ENCODE peak calls at places on chromosomes 7 and 10, in four cellular contexts. One of them, this sample, is unnamed.

GRCh38 chr10:24848169-24848688 is 104.2 kb downstream of the PRTFDC1 start:
- DNase-seq in iris pigment epithelial cell: no peak
- DNase-seq in HTR-8/SVneo: no peak
- DNase-seq in head of caudate nucleus: no peak
- DNase-seq in this sample: no peak

GRCh38 chr10:132637477-132638129 is 100.0 kb downstream of the INPP5A start:
- DNase-seq in head of caudate nucleus: peak; percentile 24
- DNase-seq in HTR-8/SVneo: peak; percentile 74
- DNase-seq in iris pigment epithelial cell: peak; percentile 60
- DNase-seq in this sample: no peak

GRCh38 chr7:106358103-106358663 is 73.4 kb upstream of the NAMPT start:
- DNase-seq in head of caudate nucleus: no peak
- DNase-seq in HTR-8/SVneo: no peak
- DNase-seq in iris pigment epithelial cell: peak; percentile 78
- DNase-seq in this sample: no peak

GRCh38 chr7:52959336-52959735 is 76.1 kb upstream of the POM121L12 start:
- DNase-seq in HTR-8/SVneo: no peak
- DNase-seq in iris pigment epithelial cell: no peak
- DNase-seq in head of caudate nucleus: no peak
- DNase-seq in this sample: no peak

GRCh38 chr10:63539377-63539776 is 18.2 kb downstream of the REEP3 start:
- DNase-seq in head of caudate nucleus: no peak
- DNase-seq in HTR-8/SVneo: no peak
- DNase-seq in iris pigment epithelial cell: no peak
- DNase-seq in this sample: no peak

GRCh38 chr7:148914208-148914777 is 30.2 kb upstream of the EZH2 start:
- DNase-seq in head of caudate nucleus: no peak
- DNase-seq in iris pigment epithelial cell: peak; percentile 85
- DNase-seq in HTR-8/SVneo: peak; percentile 64
- DNase-seq in this sample: no peak

GRCh38 chr7:23012797-23013714 is 874 bp downstream of the HYCC1 start:
- DNase-seq in head of caudate nucleus: peak; percentile 44
- DNase-seq in iris pigment epithelial cell: no peak
- DNase-seq in HTR-8/SVneo: peak; percentile 15
- DNase-seq in this sample: no peak

GRCh38 chr7:55593172-55593514 is 20.8 kb upstream of the VOPP1 start:
- DNase-seq in iris pigment epithelial cell: no peak
- DNase-seq in HTR-8/SVneo: no peak
- DNase-seq in head of caudate nucleus: no peak
- DNase-seq in this sample: no peak

GRCh38 chr10:70753841-70754621 is 31.1 kb downstream of the TBATA start:
- DNase-seq in HTR-8/SVneo: no peak
- DNase-seq in iris pigment epithelial cell: peak; percentile 61
- DNase-seq in head of caudate nucleus: no peak
- DNase-seq in this sample: peak; percentile 6

GRCh38 chr10:4343091-4343490 is 482.9 kb upstream of the AKR1E2 start:
- DNase-seq in head of caudate nucleus: no peak
- DNase-seq in HTR-8/SVneo: no peak
- DNase-seq in iris pigment epithelial cell: no peak
- DNase-seq in this sample: no peak

GRCh38 chr7:106462365-106462859 is 177.6 kb upstream of the NAMPT start:
- DNase-seq in head of caudate nucleus: no peak
- DNase-seq in iris pigment epithelial cell: peak; percentile 45
- DNase-seq in HTR-8/SVneo: peak; percentile 26
- DNase-seq in this sample: no peak

GRCh38 chr7:2172311-2173183 is 60.2 kb downstream of the MAD1L1 start:
- DNase-seq in iris pigment epithelial cell: peak; percentile 94
- DNase-seq in head of caudate nucleus: no peak
- DNase-seq in HTR-8/SVneo: peak; percentile 61
- DNase-seq in this sample: peak; percentile 50

GRCh38 chr7:133602291-133602690 is 349.4 kb downstream of the EXOC4 start:
- DNase-seq in HTR-8/SVneo: no peak
- DNase-seq in head of caudate nucleus: no peak
- DNase-seq in iris pigment epithelial cell: peak; percentile 81
- DNase-seq in this sample: peak; percentile 7

GRCh38 chr7:29921404-29922010 is 68.1 kb downstream of the SCRN1 start:
- DNase-seq in HTR-8/SVneo: peak; percentile 67
- DNase-seq in iris pigment epithelial cell: peak; percentile 61
- DNase-seq in head of caudate nucleus: no peak
- DNase-seq in this sample: no peak

GRCh38 chr10:4059471-4060138 is 274.6 kb upstream of the KLF6 start:
- DNase-seq in head of caudate nucleus: no peak
- DNase-seq in HTR-8/SVneo: no peak
- DNase-seq in iris pigment epithelial cell: no peak
- DNase-seq in this sample: no peak